ENCODE peak calls at places on chromosomes 2 and 18, in six cellular contexts. O is AG04449, A is AG04450, B is upper lobe of left lung, G is coronary artery, V is tibial artery. K is an unnamed sample.

GRCh38 chr2:23293063-23293462 is 91.9 kb upstream of the KLHL29 start:
- DNase-seq in O (no peak), A (no peak), B (no peak), G (no peak), V (peak), K (no peak)

GRCh38 chr18:58605027-58606020 is 23.6 kb downstream of the ALPK2 start:
- DNase-seq in O (no peak), A (no peak), B (no peak), G (no peak), V (no peak), K (no peak)

GRCh38 chr2:236826727-236827126 is 257.1 kb downstream of the ACKR3 start:
- DNase-seq in O (no peak), A (no peak), B (peak), G (peak), V (no peak), K (no peak)

GRCh38 chr2:238494573-238494961 is 67.8 kb downstream of the ASB1 start:
- DNase-seq in O (no peak), A (no peak), B (no peak), G (no peak), V (no peak), K (no peak)

GRCh38 chr2:170235860-170236638 is 58.1 kb downstream of the MYO3B start:
- DNase-seq in O (no peak), A (no peak), B (no peak), G (no peak), V (no peak), K (peak)

GRCh38 chr2:200352631-200353030 is 46.1 kb downstream of the SPATS2L start:
- DNase-seq in O (no peak), A (no peak), B (no peak), G (no peak), V (no peak), K (no peak)

GRCh38 chr2:186059096-186059495 is 320.5 kb downstream of the FSIP2 start:
- DNase-seq in O (no peak), A (no peak), B (no peak), G (no peak), V (no peak), K (no peak)

GRCh38 chr2:169365093-169365483 is 2.8 kb upstream of the LRP2 start:
- DNase-seq in O (no peak), A (no peak), B (no peak), G (no peak), V (no peak), K (no peak)

GRCh38 chr18:11245889-11246288 is 96.5 kb upstream of the PIEZO2 start:
- DNase-seq in O (no peak), A (no peak), B (no peak), G (no peak), V (no peak), K (peak)

GRCh38 chr2:79887747-79888374 is 375.0 kb downstream of the CTNNA2 start:
- DNase-seq in O (peak), A (peak), B (no peak), G (no peak), V (no peak), K (peak)

GRCh38 chr2:8590940-8591339 is 90.9 kb upstream of the ID2 start:
- DNase-seq in O (no peak), A (no peak), B (no peak), G (no peak), V (no peak), K (no peak)

GRCh38 chr2:66434679-66435548 is at the start of gene MEIS1:
- DNase-seq in O (peak), A (peak), B (peak), G (peak), V (peak), K (peak)

GRCh38 chr2:173909846-173910245 is 55.3 kb downstream of the SP3 start:
- DNase-seq in O (no peak), A (no peak), B (no peak), G (no peak), V (no peak), K (no peak)

GRCh38 chr18:41206341-41206740 is 748.7 kb upstream of the PIK3C3 start:
- DNase-seq in O (no peak), A (no peak), B (no peak), G (no peak), V (no peak), K (no peak)

GRCh38 chr2:154193246-154193645 is 321.5 kb downstream of the GALNT13 start:
- DNase-seq in O (no peak), A (no peak), B (no peak), G (no peak), V (no peak), K (no peak)

GRCh38 chr18:79513381-79514081 is 117.8 kb downstream of the NFATC1 start:
- DNase-seq in O (no peak), A (no peak), B (peak), G (peak), V (peak), K (no peak)

GRCh38 chr2:60479226-60480088 is 74.0 kb downstream of the BCL11A start:
- DNase-seq in O (no peak), A (no peak), B (peak), G (no peak), V (no peak), K (no peak)

GRCh38 chr18:31498450-31499156 is 626 bp downstream of the DSG2 start:
- DNase-seq in O (no peak), A (no peak), B (no peak), G (no peak), V (no peak), K (no peak)

GRCh38 chr2:46202987-46203386 is 94.2 kb upstream of the EPAS1 start:
- DNase-seq in O (no peak), A (no peak), B (no peak), G (no peak), V (no peak), K (no peak)

GRCh38 chr2:71607490-71607889 is 154.1 kb downstream of the DYSF start:
- DNase-seq in O (no peak), A (no peak), B (no peak), G (no peak), V (peak), K (no peak)

GRCh38 chr18:74682141-74682997 is 84.7 kb downstream of the ZNF407 start:
- DNase-seq in O (no peak), A (no peak), B (no peak), G (no peak), V (no peak), K (no peak)

GRCh38 chr2:28565720-28566295 is 69.9 kb downstream of the PLB1 start:
- DNase-seq in O (no peak), A (no peak), B (no peak), G (no peak), V (no peak), K (no peak)

GRCh38 chr18:13376841-13377351 is 158.3 kb downstream of the LDLRAD4 start:
- DNase-seq in O (no peak), A (no peak), B (no peak), G (peak), V (no peak), K (no peak)

GRCh38 chr2:37615808-37616673 is 55.4 kb downstream of the CDC42EP3 start:
- DNase-seq in O (no peak), A (no peak), B (no peak), G (no peak), V (peak), K (no peak)

GRCh38 chr2:64259301-64259700 is 115.1 kb upstream of the PELI1 start:
- DNase-seq in O (no peak), A (no peak), B (no peak), G (no peak), V (peak), K (no peak)

GRCh38 chr2:171810409-171810993 is 83.5 kb downstream of the SLC25A12 start:
- DNase-seq in O (no peak), A (peak), B (no peak), G (no peak), V (no peak), K (peak)

GRCh38 chr2:210558708-210559107 is 2.3 kb downstream of the CPS1 start:
- DNase-seq in O (no peak), A (no peak), B (no peak), G (no peak), V (no peak), K (no peak)

GRCh38 chr2:171287606-171288005 is 126.9 kb upstream of the TLK1 start:
- DNase-seq in O (no peak), A (no peak), B (no peak), G (no peak), V (no peak), K (no peak)

GRCh38 chr2:204015118-204015842 is 78.7 kb downstream of the ICOS start:
- DNase-seq in O (no peak), A (no peak), B (no peak), G (no peak), V (no peak), K (no peak)

DNA sequence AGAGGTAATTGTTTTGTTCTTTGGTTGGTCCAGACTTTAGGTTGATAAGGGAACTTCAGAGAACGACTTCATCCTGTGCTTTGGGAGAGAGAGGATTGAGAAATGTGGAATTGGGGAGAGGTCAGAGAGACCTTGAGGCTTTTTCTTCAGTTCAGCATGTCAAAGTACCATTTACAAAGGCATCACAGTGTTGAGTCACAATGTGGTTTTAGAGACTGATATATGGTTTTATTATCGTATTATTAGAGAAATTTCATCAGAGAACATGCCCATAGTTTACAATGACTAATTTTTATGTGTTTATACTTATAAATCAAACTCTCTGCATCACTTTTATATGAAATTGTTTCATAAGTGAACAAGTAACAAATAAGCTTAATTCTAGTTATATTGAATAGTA is 626.6 kb downstream of the DSC3 start:
- DNase-seq in O (no peak), A (no peak), B (no peak), G (no peak), V (no peak), K (no peak)
- H3K4me3 ChIP-seq in O (no peak), A (no peak), B (no peak), G (no peak), V (no peak), K (no peak)

GRCh38 chr2:56803596-56803995 is 619.8 kb downstream of the CCDC85A start:
- DNase-seq in O (no peak), A (no peak), B (no peak), G (no peak), V (no peak), K (no peak)
- TF ChIP-seq CTCF in O (no peak), A (no peak), B (no peak), G (no peak), V (no peak), K (no peak)

GRCh38 chr2:68643874-68644485 is 601 bp downstream of the PROKR1 start:
- DNase-seq in O (no peak), A (no peak), B (peak), G (no peak), V (no peak), K (no peak)
- H3K4me3 ChIP-seq in O (peak), A (peak), B (peak), G (peak), V (peak), K (peak)

GRCh38 chr2:220465700-220466099 is 838.3 kb downstream of the SLC4A3 start:
- DNase-seq in O (no peak), A (no peak), B (no peak), G (no peak), V (no peak), K (no peak)

GRCh38 chr2:220463876-220464275 is 836.4 kb downstream of the SLC4A3 start:
- DNase-seq in O (no peak), A (no peak), B (no peak), G (no peak), V (no peak), K (no peak)

GRCh38 chr2:220455389-220455788 is 828.0 kb downstream of the SLC4A3 start:
- DNase-seq in O (no peak), A (peak), B (no peak), G (no peak), V (no peak), K (no peak)

GRCh38 chr2:220458051-220458450 is 830.6 kb downstream of the SLC4A3 start:
- DNase-seq in O (no peak), A (no peak), B (no peak), G (no peak), V (no peak), K (no peak)

GRCh38 chr2:220460257-220460985 is 833.0 kb downstream of the SLC4A3 start:
- DNase-seq in O (no peak), A (no peak), B (no peak), G (no peak), V (no peak), K (no peak)
- TF ChIP-seq CTCF in O (no peak), A (peak), B (no peak), G (no peak), V (no peak), K (peak)

DNA sequence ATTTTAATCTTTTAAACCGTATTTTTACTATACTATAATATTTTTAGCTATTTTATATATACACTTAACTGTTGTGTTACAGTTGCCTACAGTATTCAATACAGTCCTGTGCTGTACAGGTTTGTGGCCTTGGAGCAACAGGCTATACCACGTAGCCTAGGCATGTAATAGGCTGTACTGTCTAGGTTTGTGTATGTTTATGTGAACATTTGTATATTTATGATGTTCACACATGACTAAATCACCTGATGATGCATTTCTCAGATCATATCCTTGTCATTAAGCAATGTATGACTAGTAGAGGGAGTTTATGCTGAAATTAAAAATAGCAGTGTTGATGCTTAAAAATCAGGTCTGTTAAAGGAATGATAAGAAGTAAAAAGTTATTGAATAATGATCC is 92.3 kb upstream of the RANBP2 start:
- DNase-seq in O (no peak), A (no peak), B (no peak), G (no peak), V (no peak), K (no peak)
- H3K4me3 ChIP-seq in O (no peak), A (no peak), B (no peak), G (no peak), V (no peak), K (no peak)

DNA sequence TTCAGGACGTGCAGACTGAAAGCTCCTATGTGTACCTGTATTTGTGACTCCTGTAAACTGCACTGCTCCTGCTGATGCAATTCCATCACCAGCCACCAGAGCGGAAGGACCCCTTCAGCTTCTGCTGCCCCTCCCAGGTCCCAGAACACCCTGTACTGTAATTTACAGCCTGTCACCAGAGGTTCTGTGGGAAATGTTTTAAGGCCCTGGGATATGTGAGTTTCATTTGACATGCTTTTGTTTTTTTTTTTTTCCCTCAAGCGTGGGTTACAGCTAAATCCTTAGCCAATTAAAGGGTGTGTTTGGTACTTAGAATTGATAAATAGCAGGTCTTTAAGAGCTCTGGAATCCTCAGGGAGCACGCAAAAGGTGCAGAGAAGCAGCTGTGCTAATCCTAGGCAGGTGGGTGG is 79.4 kb downstream of the KCTD1 start:
- DNase-seq in O (no peak), A (no peak), B (no peak), G (no peak), V (no peak), K (no peak)
- TF ChIP-seq CTCF in O (peak), A (peak), B (peak), G (no peak), V (peak), K (peak)

DNA sequence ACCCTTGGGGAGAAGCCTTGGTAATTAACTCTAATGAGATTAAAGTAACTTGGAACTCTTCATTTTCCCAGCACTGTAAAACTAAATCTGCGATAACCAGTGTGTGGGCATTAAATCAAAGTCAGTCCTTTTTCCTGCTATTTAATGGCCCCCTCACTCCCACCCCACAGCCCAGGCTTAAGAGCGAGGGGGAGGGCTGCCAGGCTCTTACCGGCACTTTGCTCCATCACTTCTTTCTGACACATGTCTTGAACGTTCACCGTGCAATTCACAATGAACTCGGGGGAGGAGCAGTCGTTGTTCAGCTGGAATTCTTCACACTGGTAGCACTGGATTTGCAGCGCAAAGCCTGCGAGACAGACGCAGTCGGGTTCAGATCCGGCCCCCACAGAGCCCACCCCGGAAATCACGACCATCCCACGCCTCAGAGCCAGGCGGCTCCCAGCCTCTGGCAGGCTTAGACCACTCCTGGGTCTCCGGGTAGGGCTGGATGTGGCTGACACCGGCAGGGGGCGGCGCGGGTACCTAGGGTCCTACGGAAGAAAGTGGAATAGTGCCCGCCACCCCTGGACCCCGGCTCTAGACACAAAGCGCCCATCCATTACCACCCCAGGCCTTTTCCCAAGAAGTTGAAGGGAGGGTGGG is 1.7 kb downstream of the LYPD1 start:
- DNase-seq in O (no peak), A (no peak), B (peak), G (no peak), V (no peak), K (no peak)
- H3K4me3 ChIP-seq in O (peak), A (peak), B (no peak), G (no peak), V (no peak), K (no peak)

GRCh38 chr2:218399391-218400166 is at the start of gene CTDSP1:
- DNase-seq in O (peak), A (peak), B (peak), G (peak), V (peak), K (peak)
- TF ChIP-seq CTCF in O (peak), A (no peak), B (no peak), G (no peak), V (no peak), K (no peak)